ENCODE peak calls at places on chromosomes 4 and X, in eight cellular contexts. L, Z, B, I, H, A, M and R are unnamed samples. For H3K4me1 and H3K9me3, the result is how much of the 10 kb centered on the place peaks cover.

GRCh38 chr4:103400405-103400804 is 202.3 kb upstream of the CENPE start:
- DNase-seq in A (no peak), H (no peak), B (no peak), L (no peak), I (peak), Z (no peak), M (no peak), R (no peak)

GRCh38 chr4:138611721-138612120 is 369.6 kb upstream of the SLC7A11 start:
- DNase-seq in Z (no peak), L (no peak), I (no peak), H (no peak), B (peak), A (no peak), M (no peak), R (no peak)

GRCh38 chr4:101103381-101104142 is 243.8 kb downstream of the PPP3CA start:
- DNase-seq in H (peak), M (no peak), Z (no peak), B (no peak), I (no peak), A (peak), L (no peak), R (no peak)

GRCh38 chr4:83917572-83917971 is 381.7 kb downstream of the GPAT3 start:
- DNase-seq in Z (no peak), M (no peak), I (peak), B (peak), A (no peak), L (peak), H (no peak), R (no peak)

GRCh38 chr4:140642674-140643437 is 74.1 kb upstream of the UCP1 start:
- DNase-seq in Z (no peak), M (no peak), B (no peak), H (no peak), A (no peak), I (no peak), L (no peak), R (no peak)

GRCh38 chr4:149292422-149293055 is 523.1 kb downstream of the IQCM start:
- DNase-seq in Z (no peak), M (peak), L (no peak), I (no peak), A (peak), H (no peak), B (no peak), R (no peak)

GRCh38 chr4:15479089-15479912 is 9.6 kb downstream of the CC2D2A start:
- DNase-seq in A (peak), I (peak), M (peak), B (peak), H (peak), L (peak), Z (peak), R (no peak)

GRCh38 chr4:76956961-76957738 is 7.6 kb downstream of the SEPTIN11 start:
- DNase-seq in B (peak), M (peak), I (peak), Z (no peak), H (peak), L (no peak), A (peak), R (no peak)

GRCh38 chr4:15895517-15895916 is 43.0 kb downstream of the FGFBP1 start:
- DNase-seq in A (no peak), L (no peak), I (no peak), Z (no peak), B (no peak), H (no peak), M (no peak), R (no peak)

GRCh38 chr4:76718806-76719205 is 179.1 kb downstream of the SOWAHB start:
- DNase-seq in B (no peak), Z (no peak), A (no peak), M (no peak), H (no peak), L (no peak), I (no peak), R (no peak)

GRCh38 chrX:150984164-150984824 is 1.2 kb downstream of the HMGB3 start:
- DNase-seq in H (no peak), I (peak), L (no peak), B (peak), M (no peak), A (no peak), Z (no peak), R (no peak)

GRCh38 chr4:10001757-10002156 is 19.5 kb downstream of the SLC2A9 start:
- DNase-seq in B (no peak), H (no peak), I (no peak), A (no peak), L (no peak), Z (no peak), M (no peak), R (no peak)

GRCh38 chr4:7732263-7732662 is 207.4 kb downstream of the AFAP1 start:
- DNase-seq in A (no peak), M (no peak), B (no peak), H (no peak), L (no peak), Z (no peak), I (no peak), R (no peak)

GRCh38 chr4:184273166-184274147 is 55.8 kb upstream of the ENPP6 start:
- DNase-seq in B (no peak), L (no peak), H (no peak), I (no peak), Z (no peak), A (no peak), M (no peak), R (peak)

GRCh38 chrX:108537005-108537404 is 97.4 kb downstream of the COL4A5 start:
- DNase-seq in B (peak), M (no peak), H (peak), L (peak), A (peak), I (peak), Z (peak), R (no peak)

GRCh38 chr4:186724048-186724860 is 598 bp upstream of the FAT1 start:
- DNase-seq in B (no peak), L (peak), M (peak), Z (peak), A (peak), I (peak), H (peak), R (peak)

GRCh38 chr4:123892368-123892961 is 495.9 kb downstream of the SPRY1 start:
- DNase-seq in L (no peak), M (no peak), A (no peak), I (no peak), H (no peak), B (no peak), Z (no peak), R (no peak)

GRCh38 chr4:100372432-100372831 is 145.4 kb downstream of the EMCN start:
- DNase-seq in L (peak), H (no peak), I (peak), A (no peak), B (peak), M (no peak), Z (no peak), R (no peak)

GRCh38 chr4:16496501-16496900 is 270.2 kb upstream of the TAPT1 start:
- DNase-seq in I (no peak), A (peak), L (no peak), Z (peak), B (peak), H (no peak), M (no peak), R (no peak)

GRCh38 chr4:36348403-36348938 is 67.1 kb downstream of the DTHD1 start:
- DNase-seq in B (no peak), I (peak), M (no peak), A (no peak), L (no peak), Z (peak), H (no peak), R (no peak)

GRCh38 chr4:6681191-6681590 is 12.5 kb upstream of the S100P start:
- DNase-seq in A (no peak), L (no peak), M (no peak), I (no peak), Z (no peak), B (no peak), H (no peak), R (no peak)

GRCh38 chr4:8273450-8273849 is 3.9 kb downstream of the HTRA3 start:
- DNase-seq in M (no peak), H (no peak), I (no peak), Z (no peak), L (no peak), B (no peak), A (no peak), R (no peak)

GRCh38 chr4:140935259-140935658 is 179.1 kb upstream of the TBC1D9 start:
- DNase-seq in L (no peak), I (peak), M (peak), H (no peak), B (peak), A (peak), Z (no peak), R (no peak)

GRCh38 chr4:4780634-4781287 is 78.7 kb upstream of the MSX1 start:
- DNase-seq in I (no peak), A (peak), Z (no peak), M (no peak), H (no peak), B (peak), L (peak), R (no peak)

GRCh38 chrX:139691843-139692505 is 16.0 kb downstream of the MCF2 start:
- DNase-seq in I (peak), H (no peak), M (no peak), A (no peak), Z (peak), L (peak), B (no peak), R (no peak)

GRCh38 chrX:102832661-102833060 is 104.4 kb upstream of the RAB40AL start:
- DNase-seq in L (peak), Z (peak), A (peak), I (peak), M (no peak), B (no peak), H (no peak), R (no peak)

GRCh38 chr4:113849771-113850170 is 88.2 kb upstream of the CAMK2D start:
- DNase-seq in B (peak), A (peak), L (no peak), M (peak), H (no peak), I (no peak), Z (peak), R (peak)

GRCh38 chr4:150656882-150657281 is 74.9 kb downstream of the MAB21L2 start:
- DNase-seq in Z (no peak), I (no peak), B (no peak), H (no peak), A (no peak), M (no peak), L (peak), R (no peak)

GRCh38 chrX:127459784-127460183 is 592.4 kb downstream of the ACTRT1 start:
- DNase-seq in L (no peak), B (no peak), H (no peak), M (no peak), A (no peak), I (no peak), Z (no peak), R (no peak)

GRCh38 chr4:190018201-190018920 is 8.7 kb downstream of the FRG2 start:
- DNase-seq in L (no peak), M (no peak), Z (no peak), H (no peak), B (no peak), A (no peak), I (no peak), R (no peak)

GRCh38 chr4:85961887-85962286 is 398.0 kb downstream of the MAPK10 start:
- DNase-seq in Z (no peak), H (no peak), B (no peak), I (no peak), M (no peak), L (no peak), A (no peak), R (no peak)

GRCh38 chr4:41132055-41132683 is 82.2 kb downstream of the APBB2 start:
- DNase-seq in Z (no peak), A (no peak), L (no peak), B (no peak), M (no peak), H (peak), I (peak), R (no peak)

GRCh38 chr4:126592088-126592487 is 1040.7 kb upstream of the INTU start:
- DNase-seq in L (no peak), A (peak), I (peak), H (no peak), M (no peak), B (no peak), Z (no peak), R (no peak)
- TF ChIP-seq CTCF in L (no peak), A (peak), I (peak), H (no peak), M (peak), B (peak), Z (no peak), R (peak)

DNA sequence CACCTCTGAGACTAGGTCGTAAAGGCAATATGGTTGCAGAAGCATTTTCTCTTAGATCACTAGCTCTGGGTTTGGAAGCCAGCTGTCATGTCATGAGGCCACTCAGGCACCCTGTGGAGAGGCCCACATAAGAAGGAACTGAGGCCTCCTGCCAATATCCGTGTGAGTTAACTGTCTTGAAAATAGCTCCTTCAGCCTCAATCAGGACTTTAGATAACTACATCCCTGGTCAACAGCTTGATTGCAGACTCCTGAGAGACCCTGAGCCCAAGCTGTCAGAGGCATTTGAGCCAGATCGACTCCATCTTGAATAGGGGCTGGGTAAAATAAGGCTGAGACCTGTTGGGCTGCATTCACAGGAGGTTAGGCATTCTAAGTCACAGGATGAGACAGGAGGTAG is 15.1 kb upstream of the REPS2 start:
- DNase-seq in L (no peak), I (peak), H (no peak), B (no peak), Z (no peak), M (no peak), A (no peak), R (no peak)
- H3K4me1 ChIP-seq in L (under half), I (under half), H (under half), B (under half), Z (under half), M (under half), A (under half), R (under half)

DNA sequence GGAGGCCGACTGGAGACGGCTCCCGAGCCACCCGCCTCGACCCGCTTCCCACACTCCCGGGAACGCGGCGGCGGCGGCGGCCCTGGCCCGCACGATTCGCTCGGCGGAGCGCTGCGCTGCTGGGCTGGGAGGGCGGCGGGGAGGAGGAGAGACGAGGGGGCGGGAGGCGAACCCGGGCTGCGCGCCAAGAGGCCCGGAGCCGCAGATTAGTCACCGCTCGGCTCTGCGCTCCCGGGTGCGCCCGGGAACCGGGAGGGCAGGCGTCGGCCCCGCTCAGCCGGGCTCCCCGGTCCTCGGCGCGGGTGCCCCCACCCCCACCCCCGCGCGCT is 11.2 kb upstream of the BCOR start:
- DNase-seq in L (peak), Z (peak), H (peak), M (peak), I (peak), B (peak), A (peak), R (peak)
- H3K9me3 ChIP-seq in L (under half), Z (under half), H (under half), M (under half), I (under half), B (under half), A (under half), R (under half)

GRCh38 chr4:739569-739968 is 33.9 kb downstream of the PCGF3 start:
- DNase-seq in B (no peak), Z (no peak), H (no peak), I (no peak), L (no peak), M (no peak), A (no peak), R (no peak)
- TF ChIP-seq CTCF in B (no peak), Z (no peak), H (no peak), I (no peak), L (no peak), M (no peak), A (no peak), R (no peak)

GRCh38 chrX:38627683-38628082 is 66.3 kb downstream of the TSPAN7 start:
- DNase-seq in B (peak), Z (no peak), I (peak), A (peak), H (peak), M (no peak), L (peak), R (no peak)

GRCh38 chrX:38632516-38632915 is 71.2 kb downstream of the TSPAN7 start:
- DNase-seq in M (no peak), I (no peak), A (no peak), L (no peak), H (no peak), Z (no peak), B (no peak), R (no peak)

DNA sequence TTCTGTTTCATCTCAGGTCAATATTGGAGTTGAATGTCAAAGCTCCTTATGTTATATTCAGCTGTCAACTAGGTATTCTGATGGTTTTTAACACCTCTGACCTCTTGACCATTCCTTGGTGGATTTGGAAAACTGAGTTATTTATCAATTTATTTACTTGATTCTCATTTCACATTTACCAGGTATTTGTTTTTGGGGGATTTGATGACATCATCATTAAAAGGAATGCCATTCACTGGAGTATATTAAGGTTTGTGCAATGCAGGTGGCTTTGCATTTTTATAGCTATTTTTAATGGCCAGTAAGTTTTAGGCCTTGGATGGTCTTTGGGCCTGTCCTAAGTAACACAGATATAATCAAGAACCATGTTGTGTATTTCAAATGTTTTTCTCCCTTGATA is 67.2 kb downstream of the TSPAN7 start:
- DNase-seq in A (no peak), Z (no peak), L (no peak), I (no peak), B (no peak), H (no peak), M (no peak), R (no peak)
- H3K4me1 ChIP-seq in A (under half), Z (under half), L (under half), I (under half), B (under half), H (under half), M (under half), R (under half)

DNA sequence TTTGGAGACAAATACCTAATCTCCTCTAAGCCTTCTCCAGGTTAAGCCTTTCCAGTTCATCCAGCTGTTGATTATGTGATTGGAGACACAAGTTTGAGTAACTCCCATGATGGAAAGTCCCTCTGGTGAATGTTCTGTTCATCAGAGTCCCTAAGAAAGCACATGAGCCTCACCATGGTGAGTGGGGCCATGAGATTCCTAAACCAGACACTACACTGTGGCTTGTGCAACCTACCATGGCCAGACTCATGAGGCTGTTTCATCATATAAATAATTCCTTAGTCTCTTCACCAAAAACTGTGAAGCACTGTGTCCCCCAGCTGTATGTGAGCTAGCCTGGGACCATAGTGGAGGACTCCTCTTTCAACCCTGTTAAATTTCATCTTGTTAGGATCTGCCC is 14.4 kb downstream of the PKD2 start:
- DNase-seq in Z (no peak), A (peak), L (no peak), M (no peak), I (peak), B (no peak), H (no peak), R (no peak)
- H3K9me3 ChIP-seq in Z (under half), A (under half), L (under half), M (under half), I (under half), B (under half), H (under half), R (under half)

GRCh38 chr4:94849901-94850300 is 92.1 kb downstream of the BMPR1B start:
- DNase-seq in Z (no peak), H (no peak), B (no peak), L (no peak), A (no peak), I (no peak), M (no peak), R (no peak)
- TF ChIP-seq CTCF in Z (no peak), H (no peak), B (no peak), L (no peak), A (no peak), I (no peak), M (no peak), R (no peak)

GRCh38 chrX:25015486-25016360 is at the start of gene ARX:
- DNase-seq in H (peak), M (peak), A (peak), Z (peak), L (peak), I (peak), B (peak), R (no peak)

GRCh38 chrX:25014366-25014838 is 1.4 kb downstream of the ARX start:
- DNase-seq in I (no peak), M (no peak), Z (no peak), H (no peak), L (no peak), A (no peak), B (no peak), R (no peak)

GRCh38 chrX:25016938-25017598 is 1.3 kb upstream of the ARX start:
- DNase-seq in Z (no peak), A (no peak), L (no peak), I (no peak), B (no peak), H (no peak), M (no peak), R (no peak)

GRCh38 chrX:25017667-25018247 is 2.0 kb upstream of the ARX start:
- DNase-seq in B (no peak), M (no peak), L (no peak), A (no peak), H (no peak), I (no peak), Z (no peak), R (no peak)

GRCh38 chrX:25016361-25016671 is 551 bp upstream of the ARX start:
- DNase-seq in Z (no peak), A (no peak), I (no peak), L (no peak), B (no peak), H (no peak), M (no peak), R (no peak)
- H3K4me1 ChIP-seq in Z (under half), A (under half), I (under half), L (under half), B (under half), H (under half), M (under half), R (under half)